ENCODE peak calls at places on chromosomes 4 and X, in eight cellular contexts. C is iPS-NIHi11; I is AG04449; Q is NAMALWA; W is CD4-positive, CD25-positive, alpha-beta regulatory T cell; G is posterior vena cava; T is left ventricle myocardium superior; S is CD8-positive, alpha-beta memory T cell. L is an unnamed sample.

GRCh38 chrX:81259714-81260395 is 58.0 kb downstream of the SH3BGRL start:
- DNase-seq in G (no peak), C (no peak), W (no peak), Q (no peak), I (no peak), S (no peak), T (no peak), L (no peak)

GRCh38 chr4:22391548-22391947 is 124.3 kb downstream of the ADGRA3 start:
- DNase-seq in W (no peak), C (no peak), I (peak), T (no peak), S (no peak), G (no peak), Q (no peak), L (no peak)

GRCh38 chrX:155048997-155049619 is 21.8 kb downstream of the CMC4 start:
- DNase-seq in I (no peak), G (no peak), Q (peak), T (no peak), C (peak), W (peak), S (peak), L (no peak)

GRCh38 chr4:185018834-185019450 is 652 bp downstream of the HELT start:
- DNase-seq in I (no peak), T (no peak), W (no peak), G (peak), Q (no peak), C (peak), S (no peak), L (no peak)

GRCh38 chrX:13506574-13506973 is 62.8 kb upstream of the EGFL6 start:
- DNase-seq in S (peak), T (peak), C (peak), Q (peak), G (peak), I (no peak), W (peak), L (peak)

GRCh38 chr4:20418865-20419451 is 167.3 kb downstream of the SLIT2 start:
- DNase-seq in T (no peak), C (no peak), I (peak), S (no peak), G (no peak), W (peak), Q (peak), L (peak)

GRCh38 chrX:20372533-20372932 is 105.8 kb upstream of the RPS6KA3 start:
- DNase-seq in I (no peak), W (no peak), T (no peak), S (no peak), C (no peak), Q (no peak), G (no peak), L (no peak)

GRCh38 chr4:80312124-80312523 is 23.4 kb upstream of the CFAP299 start:
- DNase-seq in C (no peak), S (no peak), G (no peak), T (no peak), I (no peak), W (no peak), Q (no peak), L (no peak)

GRCh38 chrX:50770702-50771101 is 43.3 kb downstream of the SHROOM4 start:
- DNase-seq in G (no peak), Q (no peak), W (no peak), S (no peak), I (no peak), C (peak), T (no peak), L (no peak)

GRCh38 chr4:97144199-97144598 is 999.1 kb downstream of the STPG2 start:
- DNase-seq in G (no peak), W (no peak), Q (no peak), T (no peak), S (no peak), I (no peak), C (no peak), L (no peak)

GRCh38 chrX:2592279-2592678 is 91.5 kb upstream of the DHRSX start:
- DNase-seq in C (no peak), W (no peak), Q (no peak), T (no peak), G (no peak), I (no peak), S (no peak), L (no peak)

GRCh38 chr4:105956566-105956965 is 61.3 kb downstream of the NPNT start:
- DNase-seq in W (no peak), T (no peak), S (no peak), I (no peak), Q (no peak), G (no peak), C (no peak), L (no peak)

GRCh38 chr4:170872794-170873193 is 783.0 kb upstream of the AADAT start:
- DNase-seq in T (no peak), W (no peak), G (no peak), C (no peak), Q (no peak), I (no peak), S (no peak), L (no peak)

GRCh38 chrX:151227637-151228036 is 51.3 kb downstream of the GPR50 start:
- DNase-seq in W (no peak), I (no peak), C (peak), S (no peak), G (no peak), Q (no peak), T (no peak), L (no peak)

GRCh38 chr4:132169660-132170059 is 979.4 kb upstream of the PCDH10 start:
- DNase-seq in W (no peak), I (no peak), G (no peak), Q (no peak), T (no peak), S (no peak), C (no peak), L (no peak)

GRCh38 chr4:112523764-112524505 is 8.0 kb upstream of the NEUROG2 start:
- DNase-seq in W (peak), I (no peak), C (peak), G (no peak), Q (peak), T (peak), S (peak), L (peak)